ENCODE peak calls at places on chromosomes 4 and X, in six cellular contexts. R, U, C, O, W and E are unnamed samples. For H3K9me3, the result is how much of the 10 kb centered on the place peaks cover.

GRCh38 chrX:1481636-1482529 is 29.2 kb upstream of the ASMTL start:
- DNase-seq in R (peak), U (peak), C (peak), O (peak), W (peak), E (peak)

GRCh38 chr4:26557164-26557563 is 26.7 kb upstream of the TBC1D19 start:
- DNase-seq in R (peak), U (no peak), C (peak), O (no peak), W (no peak), E (no peak)

GRCh38 chr4:69689530-69690111 is 36.6 kb upstream of the UGT2A1 start:
- DNase-seq in R (peak), U (no peak), C (no peak), O (peak), W (peak), E (no peak)

GRCh38 chrX:108313662-108314061 is 124.6 kb downstream of the COL4A6 start:
- DNase-seq in R (no peak), U (no peak), C (no peak), O (peak), W (no peak), E (no peak)

GRCh38 chr4:1602621-1603412 is 81.3 kb downstream of the FAM53A start:
- DNase-seq in R (no peak), U (peak), C (no peak), O (no peak), W (no peak), E (no peak)

GRCh38 chr4:174716986-174717770 is 111.9 kb downstream of the GLRA3 start:
- DNase-seq in R (no peak), U (no peak), C (no peak), O (no peak), W (no peak), E (no peak)

GRCh38 chrX:45992402-45993123 is 552.7 kb downstream of the ZNF674 start:
- DNase-seq in R (no peak), U (no peak), C (no peak), O (no peak), W (no peak), E (no peak)

GRCh38 chr4:127479031-127479622 is 153.6 kb upstream of the INTU start:
- DNase-seq in R (no peak), U (no peak), C (no peak), O (peak), W (peak), E (no peak)

GRCh38 chrX:19852014-19853005 is 35.1 kb downstream of the SH3KBP1 start:
- DNase-seq in R (peak), U (no peak), C (no peak), O (no peak), W (no peak), E (no peak)

GRCh38 chr4:3431446-3431993 is 10.2 kb upstream of the HGFAC start:
- DNase-seq in R (no peak), U (no peak), C (no peak), O (no peak), W (no peak), E (no peak)

GRCh38 chrX:138748480-138748879 is 37.0 kb upstream of the FGF13 start:
- DNase-seq in R (no peak), U (no peak), C (no peak), O (peak), W (peak), E (no peak)

GRCh38 chr4:8917868-8918783 is 46.5 kb upstream of the HMX1 start:
- DNase-seq in R (no peak), U (peak), C (peak), O (peak), W (peak), E (peak)

GRCh38 chr4:38160487-38161207 is 200.4 kb downstream of the PTTG2 start:
- DNase-seq in R (peak), U (no peak), C (peak), O (peak), W (peak), E (no peak)

GRCh38 chr4:116387942-116388474 is 697.4 kb downstream of the TRAM1L1 start:
- DNase-seq in R (no peak), U (no peak), C (no peak), O (no peak), W (no peak), E (no peak)

GRCh38 chrX:17081535-17081934 is 135.1 kb downstream of the REPS2 start:
- DNase-seq in R (no peak), U (no peak), C (no peak), O (no peak), W (no peak), E (no peak)

GRCh38 chr4:42080284-42080683 is 72.2 kb downstream of the BEND4 start:
- DNase-seq in R (no peak), U (no peak), C (no peak), O (no peak), W (no peak), E (no peak)

GRCh38 chr4:3461515-3462291 is 1.4 kb upstream of the DOK7 start:
- DNase-seq in R (no peak), U (peak), C (peak), O (no peak), W (no peak), E (no peak)

GRCh38 chr4:404006-404405 is 66.4 kb downstream of the ZNF141 start:
- DNase-seq in R (no peak), U (no peak), C (no peak), O (no peak), W (no peak), E (no peak)
- H3K9me3 ChIP-seq in R (half or more), U (under half), C (under half), O (under half), W (under half), E (under half)

GRCh38 chrX:155966876-155967275 is 30.6 kb upstream of the IL9R start:
- DNase-seq in R (no peak), U (no peak), C (no peak), O (peak), W (peak), E (no peak)
- H3K9me3 ChIP-seq in R (under half), U (under half), C (under half), O (under half), W (under half), E (under half)

DNA sequence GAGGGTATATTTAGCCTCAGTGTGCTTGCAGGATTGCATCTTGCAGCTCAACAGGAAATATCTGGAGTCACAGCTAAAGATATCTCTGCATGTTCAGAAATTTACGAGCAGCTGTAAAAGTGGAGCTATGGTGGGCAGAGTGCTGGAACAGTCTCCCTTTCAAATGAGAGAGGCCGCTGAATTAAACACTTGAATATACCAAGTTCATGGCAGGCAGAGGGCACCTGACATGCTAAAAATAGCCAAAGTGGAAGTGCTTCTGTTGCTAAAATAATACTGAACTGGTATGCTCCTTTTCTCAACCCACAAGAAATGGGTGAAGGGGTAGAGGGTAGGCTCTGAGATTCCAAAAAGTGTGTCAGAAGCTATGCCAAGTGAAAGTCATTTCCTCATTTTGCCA is 98.0 kb downstream of the MGST2 start:
- DNase-seq in R (no peak), U (no peak), C (no peak), O (no peak), W (no peak), E (no peak)
- H3K9me3 ChIP-seq in R (under half), U (under half), C (under half), O (under half), W (under half), E (under half)

DNA sequence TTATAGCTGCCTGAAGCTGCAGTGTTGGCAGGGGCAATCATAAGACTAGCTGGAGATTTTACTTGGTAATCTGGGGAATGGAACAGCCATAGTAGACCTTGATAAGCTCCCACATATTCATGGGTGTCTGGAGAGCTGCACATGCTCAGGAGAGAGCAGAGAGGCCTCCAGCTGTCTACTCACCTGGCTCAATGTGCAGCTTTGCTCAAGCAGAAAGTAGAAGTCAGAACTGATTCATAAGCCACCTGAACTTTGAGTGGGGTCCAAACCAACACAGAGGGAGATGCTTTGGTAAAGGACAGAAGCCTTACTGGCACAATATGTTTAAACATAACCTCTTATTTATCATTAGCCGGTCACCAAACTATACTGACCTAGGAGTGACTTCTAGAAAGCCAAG is 54.4 kb downstream of the KDM6A start:
- DNase-seq in R (no peak), U (no peak), C (no peak), O (no peak), W (no peak), E (no peak)
- H3K9me3 ChIP-seq in R (under half), U (under half), C (under half), O (under half), W (under half), E (under half)

DNA sequence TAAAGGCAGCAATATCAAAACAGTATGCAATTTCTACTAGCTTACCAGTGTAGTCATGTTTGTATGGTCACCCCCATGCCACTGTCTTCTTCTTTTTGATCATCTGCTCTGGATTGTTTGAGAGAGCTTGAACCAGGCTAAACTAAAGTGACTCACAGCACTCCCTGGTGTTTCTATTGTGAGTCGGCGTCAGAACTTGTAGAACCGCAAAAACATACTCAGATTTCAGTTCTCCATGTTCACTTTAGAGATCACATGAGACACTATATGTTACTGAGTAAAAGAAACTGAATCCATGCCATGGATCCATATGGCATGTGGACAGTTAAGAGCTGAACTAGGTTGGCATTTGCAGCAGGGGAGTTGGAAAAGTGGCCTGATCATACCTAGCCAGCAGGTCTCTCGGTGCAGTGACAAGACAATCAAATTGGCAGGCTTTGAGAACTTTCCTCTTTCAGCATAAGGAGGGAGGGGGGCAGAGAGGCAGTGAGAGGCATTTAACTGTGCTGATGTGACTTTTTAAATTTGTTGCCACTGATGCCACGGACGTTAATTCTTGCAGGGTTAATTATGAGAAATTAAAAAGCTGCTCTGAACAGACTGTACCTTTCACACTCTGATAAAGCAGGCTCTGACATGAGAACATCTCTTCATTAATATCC is 88.4 kb downstream of the AFF2 start:
- DNase-seq in R (no peak), U (no peak), C (no peak), O (no peak), W (no peak), E (no peak)
- H3K9me3 ChIP-seq in R (under half), U (under half), C (under half), O (under half), W (under half), E (under half)

GRCh38 chrX:152830312-152831305 is at the start of the genes CETN2 and NSDHL:
- DNase-seq in R (peak), U (peak), C (peak), O (peak), W (peak), E (peak)
- H3K9me3 ChIP-seq in R (under half), U (under half), C (under half), O (under half), W (under half), E (under half)

DNA sequence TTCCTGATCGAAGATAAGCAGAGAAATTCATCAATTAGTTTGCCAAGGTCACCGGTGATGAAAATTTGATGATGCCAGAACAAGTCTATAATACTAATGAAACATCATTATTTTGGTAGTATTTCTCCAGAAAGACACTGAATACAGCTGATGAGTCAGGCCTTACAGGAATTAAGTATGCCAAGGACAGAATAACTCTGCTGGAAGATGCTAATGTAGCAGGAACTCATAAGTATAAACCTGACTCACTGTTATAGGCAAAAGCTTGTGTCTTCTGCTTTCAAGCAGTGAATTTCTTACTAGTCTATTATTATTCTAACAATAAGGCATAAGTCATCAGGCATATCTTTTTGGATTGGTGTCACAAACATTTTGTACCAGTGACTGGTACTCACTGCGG is 1825.2 kb upstream of the IGFBP7 start:
- DNase-seq in R (no peak), U (no peak), C (no peak), O (no peak), W (no peak), E (no peak)
- H3K9me3 ChIP-seq in R (under half), U (under half), C (under half), O (under half), W (under half), E (under half)